ENCODE peak calls at places on chromosome 19, in nine cellular contexts. X, L, R, T, S, B, I, C and O are unnamed samples.
A peak's percentile ranks its signal among the peaks of the same experiment; 100 is the strongest.

GRCh38 chr19:1018393-1018792 is 2.5 kb downstream of the TMEM259 start:
- DNase-seq in B (no peak), S (no peak), R (no peak), T (no peak), X (no peak), L (no peak), C (no peak), I (no peak), O (no peak)

GRCh38 chr19:38429055-38429810 is 3.2 kb upstream of the RASGRP4 start:
- DNase-seq in C (no peak), S (no peak), I (no peak), L (no peak), R (no peak), B (no peak), X (no peak), T (no peak), O (peak; percentile 18)

GRCh38 chr19:6020166-6020967 is 42.4 kb upstream of the RANBP3 start:
- DNase-seq in B (no peak), S (no peak), I (no peak), C (peak; percentile 44), R (peak; percentile 34), T (no peak), X (no peak), L (no peak), O (no peak)

GRCh38 chr19:17107546-17108452 is 32.2 kb downstream of the MYO9B start:
- DNase-seq in B (peak; percentile 89), T (no peak), S (peak; percentile 65), C (peak; percentile 89), L (peak; percentile 96), R (peak; percentile 92), I (peak; percentile 83), X (no peak), O (no peak)

GRCh38 chr19:56725829-56726424 is 54.4 kb upstream of the ZNF835 start:
- DNase-seq in B (no peak), X (no peak), R (no peak), T (no peak), I (no peak), C (peak; percentile 18), L (no peak), S (no peak), O (no peak)

GRCh38 chr19:41367848-41368301 is 3.9 kb upstream of the B9D2 start:
- DNase-seq in X (no peak), T (no peak), B (no peak), C (peak; percentile 88), S (no peak), R (no peak), L (no peak), I (peak; percentile 81), O (no peak)

GRCh38 chr19:39183100-39183499 is 13.7 kb upstream of the NCCRP1 start:
- DNase-seq in B (no peak), R (no peak), L (no peak), T (no peak), C (no peak), I (no peak), X (no peak), S (no peak), O (no peak)

GRCh38 chr19:55348317-55349034 is 6.0 kb downstream of the COX6B2 start:
- DNase-seq in L (no peak), S (no peak), X (no peak), B (no peak), I (no peak), T (no peak), C (no peak), R (no peak), O (no peak)

GRCh38 chr19:28292822-28293500 is 920.0 kb downstream of the UQCRFS1 start:
- DNase-seq in X (no peak), B (no peak), C (no peak), S (no peak), I (no peak), L (no peak), T (no peak), R (no peak), O (no peak)

GRCh38 chr19:38360351-38360750 is 14.0 kb upstream of the PSMD8 start:
- DNase-seq in S (no peak), I (no peak), R (no peak), B (no peak), X (no peak), T (no peak), C (no peak), L (no peak), O (no peak)

DNA sequence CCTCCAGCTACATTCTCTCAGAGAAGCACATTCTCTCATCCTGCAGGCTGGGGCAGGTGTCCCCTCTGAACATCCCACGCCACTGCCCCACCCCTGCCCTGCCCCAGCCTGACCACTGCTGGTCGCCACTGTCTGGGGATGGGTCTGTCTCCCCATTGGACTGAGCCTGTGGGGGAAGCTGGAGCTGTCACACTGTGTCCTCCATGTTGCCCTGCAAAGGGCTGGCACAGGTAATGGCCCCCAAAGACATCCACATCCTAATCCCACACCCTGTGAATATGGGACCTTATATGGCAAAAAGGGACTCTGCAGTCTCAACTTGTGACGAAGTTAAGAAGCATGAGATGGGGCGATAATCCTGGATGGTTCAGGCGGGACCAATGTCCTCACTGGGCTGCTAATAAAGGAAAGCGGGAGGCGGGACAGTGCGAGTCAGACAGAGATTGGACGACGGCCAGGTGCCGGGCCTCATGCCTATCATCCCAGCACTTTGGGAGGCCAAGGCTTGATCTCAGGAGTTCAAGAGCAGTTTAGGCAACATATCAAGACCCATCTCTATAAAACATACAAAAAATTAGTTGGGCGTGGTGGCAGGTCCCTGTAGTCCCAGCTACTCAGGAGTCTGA is 9.1 kb downstream of the AP2S1 start:
- DNase-seq in S (peak; percentile 77), L (peak; percentile 58), B (no peak), R (peak; percentile 13), I (no peak), X (no peak), T (no peak), C (peak; percentile 48), O (no peak)
- TF ChIP-seq CTCF in S (no peak), L (no peak), B (no peak), R (no peak), I (no peak), X (no peak), T (no peak), C (no peak), O (no peak)

DNA sequence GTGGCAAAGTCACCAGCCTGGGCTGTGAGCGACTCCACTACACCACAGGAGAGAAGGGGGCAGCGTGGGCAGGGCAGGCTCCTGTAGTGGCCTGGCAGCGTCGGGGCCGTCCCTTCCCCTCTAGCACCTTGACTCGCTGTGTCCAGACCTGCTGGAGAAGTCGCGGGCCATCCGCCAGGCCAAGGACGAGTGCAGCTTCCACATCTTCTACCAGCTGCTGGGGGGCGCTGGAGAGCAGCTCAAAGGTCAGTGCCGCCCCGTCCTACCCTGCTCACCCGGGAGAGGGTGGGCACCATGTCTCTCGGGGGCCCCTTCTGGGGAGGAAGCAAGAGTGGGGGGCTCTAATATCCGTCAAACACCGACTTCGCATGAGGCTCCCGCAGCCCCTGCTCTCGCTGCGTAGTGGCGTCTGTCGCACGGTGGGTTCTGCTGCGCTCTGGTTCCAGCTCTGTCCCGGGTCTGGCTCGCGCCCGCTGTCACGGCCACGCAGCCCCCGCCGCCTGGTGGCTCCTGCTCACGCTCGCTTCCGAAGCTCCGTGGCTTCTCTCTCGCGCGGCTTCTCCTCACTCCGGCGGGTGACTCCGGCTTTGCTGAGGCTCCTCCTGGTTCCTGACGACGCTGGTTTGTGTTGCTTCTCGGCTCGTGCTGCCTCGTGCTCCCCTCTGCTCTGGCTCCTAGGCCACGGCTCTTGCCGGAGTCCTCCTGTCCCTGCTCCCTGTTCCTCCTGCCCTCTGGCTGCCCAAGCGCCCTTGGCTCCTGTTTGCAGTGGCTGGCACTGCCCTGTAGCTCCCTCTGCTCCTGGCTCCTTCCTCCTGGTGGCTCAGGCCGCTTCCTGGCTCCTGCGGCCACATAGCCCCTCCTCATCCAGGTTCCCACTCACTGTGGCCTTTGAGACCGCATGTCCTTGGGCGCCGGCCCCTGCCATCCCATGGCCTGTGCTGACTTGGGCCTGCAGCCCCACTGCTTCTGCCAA is 27.2 kb downstream of the MYH14 start:
- DNase-seq in X (no peak), S (peak; percentile 24), T (no peak), I (no peak), R (no peak), C (no peak), B (no peak), L (no peak), O (no peak)
- TF ChIP-seq CTCF in X (no peak), S (no peak), T (peak; percentile 23), I (no peak), R (no peak), C (no peak), B (no peak), L (no peak), O (peak; percentile 5)

DNA sequence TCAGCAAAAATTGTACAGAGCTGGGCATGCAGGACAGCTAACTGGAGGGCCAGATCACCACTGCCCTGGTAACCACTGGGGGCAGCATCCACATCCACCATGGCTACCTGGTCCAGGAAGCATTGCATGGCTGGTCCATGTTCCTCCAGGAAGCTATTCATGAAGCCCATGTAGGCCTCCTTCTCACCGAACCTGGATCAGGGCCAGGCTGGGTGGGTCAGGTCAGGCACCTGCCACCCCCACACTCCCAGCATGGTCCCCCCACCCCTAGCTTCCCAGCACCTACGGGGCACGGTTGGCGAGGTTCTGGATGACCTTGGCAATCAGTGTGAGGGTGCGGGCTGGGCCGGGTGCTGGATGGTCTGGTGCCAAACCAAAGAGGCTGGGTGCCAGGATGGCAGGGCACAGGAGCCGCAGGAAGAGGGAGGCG is 4.6 kb upstream of the WIZ start:
- DNase-seq in B (no peak), C (no peak), R (peak; percentile 54), L (no peak), T (no peak), S (no peak), X (no peak), I (no peak), O (no peak)
- TF ChIP-seq CTCF in B (no peak), C (peak; percentile 52), R (peak; percentile 15), L (no peak), T (no peak), S (no peak), X (no peak), I (peak; percentile 39), O (no peak)

GRCh38 chr19:13847033-13847899 is 29.7 kb upstream of the NANOS3 start:
- DNase-seq in S (peak; percentile 98), T (peak; percentile 80), I (peak; percentile 82), X (peak; percentile 79), R (peak; percentile 98), L (peak; percentile 95), B (peak; percentile 90), C (peak; percentile 96), O (peak; percentile 83)
- TF ChIP-seq CTCF in S (peak; percentile 48), T (peak; percentile 40), I (no peak), X (peak; percentile 6), R (peak; percentile 18), L (no peak), B (no peak), C (peak; percentile 27), O (no peak)

GRCh38 chr19:52211926-52212571 is 22.2 kb downstream of the PPP2R1A start:
- DNase-seq in C (no peak), B (no peak), T (no peak), L (no peak), R (no peak), I (no peak), X (no peak), S (no peak), O (no peak)
- TF ChIP-seq CTCF in C (no peak), B (no peak), T (no peak), L (no peak), R (no peak), I (no peak), X (no peak), S (no peak), O (no peak)